ENCODE peak calls at places on chromosome 3, in five cellular contexts. I, C, K, P and Z are unnamed samples. For H3K4me1, the result is how much of the 10 kb centered on the place peaks cover.

GRCh38 chr3:132535575-132536441 is 61.3 kb upstream of the ACKR4 start:
- DNase-seq in I (peak), C (peak), K (peak), P (peak), Z (peak)

GRCh38 chr3:53083496-53083895 is 37.6 kb upstream of the SFMBT1 start:
- DNase-seq in I (no peak), C (no peak), K (peak), P (no peak), Z (no peak)

GRCh38 chr3:111884411-111885018 is 25.4 kb downstream of the PHLDB2 start:
- DNase-seq in I (no peak), C (no peak), K (peak), P (no peak), Z (no peak)

GRCh38 chr3:50734985-50735384 is 60.3 kb downstream of the DOCK3 start:
- DNase-seq in I (no peak), C (no peak), K (no peak), P (no peak), Z (no peak)

GRCh38 chr3:97957617-97958311 is 14.5 kb downstream of the RIOX2 start:
- DNase-seq in I (no peak), C (no peak), K (no peak), P (peak), Z (no peak)

GRCh38 chr3:96449341-96449740 is 365.1 kb upstream of the EPHA6 start:
- DNase-seq in I (no peak), C (no peak), K (no peak), P (no peak), Z (no peak)

GRCh38 chr3:55165704-55166103 is 237.8 kb upstream of the LRTM1 start:
- DNase-seq in I (no peak), C (no peak), K (no peak), P (no peak), Z (no peak)

GRCh38 chr3:81485444-81485865 is 276.0 kb downstream of the GBE1 start:
- DNase-seq in I (no peak), C (no peak), K (no peak), P (no peak), Z (no peak)

GRCh38 chr3:119778811-119779210 is 3.1 kb upstream of the NR1I2 start:
- DNase-seq in I (no peak), C (no peak), K (no peak), P (no peak), Z (no peak)

GRCh38 chr3:122031123-122031468 is 9.0 kb upstream of the ILDR1 start:
- DNase-seq in I (no peak), C (no peak), K (no peak), P (no peak), Z (no peak)

GRCh38 chr3:146472611-146473010 is 3.2 kb upstream of the PLSCR2 start:
- DNase-seq in I (no peak), C (no peak), K (no peak), P (no peak), Z (no peak)

GRCh38 chr3:138696661-138697370 is 88.2 kb downstream of the FAIM start:
- DNase-seq in I (no peak), C (no peak), K (no peak), P (no peak), Z (no peak)

GRCh38 chr3:46469680-46470357 is 5.1 kb upstream of the LTF start:
- DNase-seq in I (no peak), C (no peak), K (no peak), P (no peak), Z (no peak)

GRCh38 chr3:160801386-160802118 is 45.5 kb downstream of the PPM1L start:
- DNase-seq in I (no peak), C (no peak), K (peak), P (peak), Z (no peak)

GRCh38 chr3:58144478-58145142 is 66.2 kb downstream of the DNASE1L3 start:
- DNase-seq in I (no peak), C (no peak), K (no peak), P (no peak), Z (no peak)

GRCh38 chr3:127820221-127820870 is 2.0 kb downstream of the MGLL start:
- DNase-seq in I (no peak), C (no peak), K (no peak), P (peak), Z (peak)

GRCh38 chr3:28777806-28778475 is 429.3 kb upstream of the AZI2 start:
- DNase-seq in I (no peak), C (no peak), K (peak), P (no peak), Z (no peak)

GRCh38 chr3:73423133-73423532 is 201.6 kb downstream of the PDZRN3 start:
- DNase-seq in I (no peak), C (no peak), K (no peak), P (no peak), Z (no peak)

GRCh38 chr3:12588039-12588673 is 31.3 kb downstream of the MKRN2 start:
- DNase-seq in I (no peak), C (no peak), K (no peak), P (no peak), Z (no peak)

GRCh38 chr3:119350114-119350513 is 55.9 kb downstream of the ARHGAP31 start:
- DNase-seq in I (peak), C (no peak), K (peak), P (no peak), Z (no peak)

GRCh38 chr3:64327039-64327804 is 102.0 kb upstream of the PRICKLE2 start:
- DNase-seq in I (no peak), C (no peak), K (peak), P (peak), Z (no peak)

GRCh38 chr3:189340680-189341460 is 169.1 kb downstream of the TPRG1 start:
- DNase-seq in I (no peak), C (no peak), K (no peak), P (no peak), Z (peak)

GRCh38 chr3:142029052-142029642 is 120.2 kb downstream of the TFDP2 start:
- DNase-seq in I (no peak), C (no peak), K (no peak), P (no peak), Z (no peak)

GRCh38 chr3:20023663-20024417 is 11.8 kb upstream of the PP2D1 start:
- DNase-seq in I (no peak), C (no peak), K (peak), P (no peak), Z (peak)

GRCh38 chr3:143885803-143886427 is 37.6 kb upstream of the SLC9A9 start:
- DNase-seq in I (no peak), C (no peak), K (no peak), P (no peak), Z (peak)

GRCh38 chr3:70851066-70851465 is 538.6 kb upstream of the MDFIC2 start:
- DNase-seq in I (no peak), C (no peak), K (no peak), P (no peak), Z (no peak)

GRCh38 chr3:24972491-24972890 is 455.6 kb upstream of the RARB start:
- DNase-seq in I (no peak), C (no peak), K (no peak), P (no peak), Z (no peak)

GRCh38 chr3:196378442-196378841 is 40.3 kb upstream of the TM4SF19 start:
- DNase-seq in I (no peak), C (no peak), K (no peak), P (no peak), Z (no peak)

GRCh38 chr3:48430359-48431101 is 644 bp upstream of the PLXNB1 start:
- DNase-seq in I (no peak), C (no peak), K (peak), P (no peak), Z (no peak)

GRCh38 chr3:127406309-127407025 is 118.6 kb upstream of the PRR20G start:
- DNase-seq in I (no peak), C (no peak), K (no peak), P (no peak), Z (peak)

GRCh38 chr3:69744507-69744906 is 5.2 kb downstream of the MITF start:
- DNase-seq in I (no peak), C (no peak), K (no peak), P (no peak), Z (no peak)

GRCh38 chr3:69745503-69745902 is 6.2 kb downstream of the MITF start:
- DNase-seq in I (no peak), C (no peak), K (no peak), P (no peak), Z (no peak)

GRCh38 chr3:69746119-69746518 is 6.9 kb downstream of the MITF start:
- DNase-seq in I (no peak), C (no peak), K (no peak), P (no peak), Z (no peak)

GRCh38 chr3:69741057-69741830 is 2.0 kb downstream of the MITF start:
- DNase-seq in I (no peak), C (no peak), K (no peak), P (no peak), Z (no peak)

GRCh38 chr3:69743975-69744374 is 4.7 kb downstream of the MITF start:
- DNase-seq in I (no peak), C (no peak), K (no peak), P (no peak), Z (no peak)
- H3K4me1 ChIP-seq in I (under half), C (under half), K (half or more), P (half or more), Z (under half)

GRCh38 chr3:172516318-172517214 is 6.7 kb downstream of the TNFSF10 start:
- DNase-seq in I (no peak), C (no peak), K (peak), P (peak), Z (no peak)

GRCh38 chr3:172520332-172520831 is 2.8 kb downstream of the TNFSF10 start:
- DNase-seq in I (no peak), C (no peak), K (no peak), P (no peak), Z (no peak)

GRCh38 chr3:172517859-172518466 is 5.3 kb downstream of the TNFSF10 start:
- DNase-seq in I (no peak), C (no peak), K (no peak), P (no peak), Z (no peak)

GRCh38 chr3:172519241-172519640 is 4.0 kb downstream of the TNFSF10 start:
- DNase-seq in I (no peak), C (no peak), K (no peak), P (no peak), Z (no peak)

GRCh38 chr3:172519740-172520139 is 3.5 kb downstream of the TNFSF10 start:
- DNase-seq in I (no peak), C (no peak), K (no peak), P (no peak), Z (no peak)
- H3K4me1 ChIP-seq in I (under half), C (half or more), K (half or more), P (under half), Z (under half)

GRCh38 chr3:37534940-37535339 is 326.7 kb upstream of the CTDSPL start:
- DNase-seq in I (no peak), C (no peak), K (no peak), P (no peak), Z (no peak)

GRCh38 chr3:37536033-37536432 is 325.6 kb upstream of the CTDSPL start:
- DNase-seq in I (no peak), C (no peak), K (peak), P (no peak), Z (no peak)

GRCh38 chr3:37537914-37538691 is 323.6 kb upstream of the CTDSPL start:
- DNase-seq in I (no peak), C (no peak), K (peak), P (no peak), Z (no peak)

GRCh38 chr3:37540786-37541185 is 320.9 kb upstream of the CTDSPL start:
- DNase-seq in I (no peak), C (no peak), K (no peak), P (no peak), Z (no peak)

DNA sequence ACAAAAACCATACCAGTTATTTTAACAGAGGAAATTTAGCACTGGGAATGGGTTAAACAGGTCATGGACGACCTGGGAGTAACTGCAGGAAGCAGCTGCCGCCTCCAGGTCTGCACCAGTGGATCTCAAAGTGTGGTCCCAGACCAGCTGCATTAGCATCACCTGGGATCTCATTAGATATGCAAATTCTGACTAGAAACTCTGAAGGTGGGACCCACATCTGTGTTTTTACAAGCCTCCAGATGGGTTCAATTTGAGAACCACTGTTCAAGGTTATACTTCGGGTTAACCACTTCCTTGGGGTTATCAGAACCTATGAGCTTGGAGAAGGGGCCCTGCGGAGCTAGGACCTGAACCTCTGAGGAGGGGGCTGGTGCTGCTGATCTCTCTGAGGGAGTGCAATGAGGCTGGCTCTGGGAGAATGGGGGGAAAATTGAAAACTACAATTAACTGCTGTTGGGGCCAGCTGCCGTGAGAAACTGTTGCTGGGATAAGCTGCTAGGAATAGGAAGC is 324.8 kb upstream of the CTDSPL start:
- DNase-seq in I (no peak), C (no peak), K (no peak), P (no peak), Z (no peak)
- H3K4me1 ChIP-seq in I (under half), C (under half), K (half or more), P (under half), Z (under half)

GRCh38 chr3:187735837-187736236 is 9.4 kb downstream of the BCL6 start:
- DNase-seq in I (no peak), C (no peak), K (no peak), P (no peak), Z (no peak)
- H3K4me1 ChIP-seq in I (under half), C (under half), K (under half), P (half or more), Z (under half)

DNA sequence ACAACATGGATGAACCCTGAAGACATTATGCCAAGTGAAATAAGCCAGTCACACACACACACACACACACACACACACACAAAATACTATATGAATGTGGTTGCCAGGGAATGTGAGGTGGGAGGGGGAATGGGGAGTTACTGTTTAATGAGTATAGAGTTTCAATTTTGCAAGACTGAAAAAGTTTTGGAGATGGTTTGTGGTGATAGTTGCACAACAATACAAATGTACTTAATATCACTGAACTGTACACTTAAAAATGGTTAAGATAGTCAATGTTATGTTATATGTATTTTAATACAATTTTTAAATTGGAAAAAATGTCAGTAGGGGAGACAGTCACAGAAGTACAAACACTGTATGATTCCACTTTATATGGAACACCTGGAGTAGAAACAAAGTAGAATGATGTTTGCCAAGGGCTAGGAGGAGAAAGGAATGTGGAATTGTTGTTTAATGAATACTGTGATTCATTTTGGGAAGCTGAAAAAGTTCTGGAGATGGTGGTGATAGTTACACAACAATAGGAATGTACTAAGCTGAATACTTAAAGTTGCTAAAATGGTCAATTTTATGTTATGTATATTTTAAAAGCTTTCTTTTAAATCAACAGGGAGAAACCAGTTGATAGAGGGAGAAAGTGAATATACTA is 76.6 kb downstream of the RPL39L start:
- DNase-seq in I (no peak), C (no peak), K (no peak), P (no peak), Z (no peak)
- H3K4me1 ChIP-seq in I (under half), C (half or more), K (under half), P (under half), Z (under half)

GRCh38 chr3:172156309-172156998 is 117.1 kb downstream of the FNDC3B start:
- DNase-seq in I (no peak), C (no peak), K (peak), P (peak), Z (no peak)
- H3K4me1 ChIP-seq in I (under half), C (under half), K (half or more), P (half or more), Z (under half)

GRCh38 chr3:72087420-72087819 is 302.5 kb upstream of the PROK2 start:
- DNase-seq in I (no peak), C (no peak), K (no peak), P (no peak), Z (no peak)
- H3K4me1 ChIP-seq in I (under half), C (under half), K (under half), P (under half), Z (under half)